ENCODE peak calls at places on chromosome 6, in six cellular contexts. C, B, G, Q, T and K are unnamed samples.

GRCh38 chr6:11845664-11846577 is 67.3 kb upstream of the ADTRP start:
- DNase-seq in C (no peak), B (no peak), G (no peak), Q (no peak), T (no peak), K (no peak)

GRCh38 chr6:140897349-140897748 is 1235.4 kb upstream of the GJE1 start:
- DNase-seq in C (peak; percentile 40), B (no peak), G (no peak), Q (no peak), T (no peak), K (no peak)

GRCh38 chr6:143598466-143599080 is 79.2 kb upstream of the PHACTR2 start:
- DNase-seq in C (no peak), B (no peak), G (no peak), Q (no peak), T (no peak), K (no peak)

GRCh38 chr6:149566372-149567193 is at the start of gene GINM1:
- DNase-seq in C (peak; percentile 31), B (peak; percentile 51), G (peak; percentile 42), Q (no peak), T (peak; percentile 65), K (no peak)

GRCh38 chr6:52503853-52504777 is 72.7 kb downstream of the TRAM2 start:
- DNase-seq in C (peak; percentile 75), B (peak; percentile 91), G (peak; percentile 71), Q (peak; percentile 93), T (peak; percentile 100), K (peak; percentile 74)

GRCh38 chr6:52077180-52077884 is 10.1 kb downstream of the PKHD1 start:
- DNase-seq in C (no peak), B (no peak), G (no peak), Q (peak; percentile 86), T (no peak), K (peak; percentile 97)

GRCh38 chr6:108453601-108454157 is 107.0 kb upstream of the FOXO3 start:
- DNase-seq in C (peak; percentile 82), B (peak; percentile 96), G (peak; percentile 87), Q (no peak), T (no peak), K (no peak)

GRCh38 chr6:137363805-137364138 is 130.4 kb downstream of the OLIG3 start:
- DNase-seq in C (no peak), B (peak; percentile 53), G (no peak), Q (no peak), T (no peak), K (no peak)

GRCh38 chr6:135866445-135867143 is 15.1 kb downstream of the PDE7B start:
- DNase-seq in C (no peak), B (no peak), G (no peak), Q (no peak), T (no peak), K (no peak)

GRCh38 chr6:118507636-118508035 is 40.5 kb upstream of the PLN start:
- DNase-seq in C (no peak), B (no peak), G (no peak), Q (no peak), T (no peak), K (no peak)

GRCh38 chr6:166202321-166202733 is 34.7 kb upstream of the TBXT start:
- DNase-seq in C (no peak), B (no peak), G (no peak), Q (no peak), T (no peak), K (no peak)

GRCh38 chr6:113140721-113141120 is 716.4 kb upstream of the MARCKS start:
- DNase-seq in C (no peak), B (no peak), G (no peak), Q (no peak), T (no peak), K (no peak)

GRCh38 chr6:8627085-8627861 is 191.9 kb upstream of the SLC35B3 start:
- DNase-seq in C (no peak), B (peak; percentile 44), G (peak; percentile 7), Q (peak; percentile 38), T (no peak), K (peak; percentile 35)

GRCh38 chr6:126107475-126108121 is 121.3 kb downstream of the TRMT11 start:
- DNase-seq in C (peak; percentile 74), B (peak; percentile 13), G (peak; percentile 35), Q (no peak), T (no peak), K (no peak)

GRCh38 chr6:26195376-26195923 is 108.2 kb downstream of the HFE start:
- DNase-seq in C (peak; percentile 98), B (peak; percentile 97), G (peak; percentile 95), Q (peak; percentile 88), T (peak; percentile 88), K (no peak)

GRCh38 chr6:7332090-7332745 is 19.2 kb upstream of the SSR1 start:
- DNase-seq in C (no peak), B (no peak), G (no peak), Q (no peak), T (no peak), K (no peak)

GRCh38 chr6:135860361-135860760 is 8.9 kb downstream of the PDE7B start:
- DNase-seq in C (no peak), B (no peak), G (no peak), Q (no peak), T (no peak), K (no peak)

GRCh38 chr6:21666200-21666671 is 72.7 kb downstream of the SOX4 start:
- DNase-seq in C (peak; percentile 4), B (peak; percentile 9), G (peak; percentile 24), Q (no peak), T (no peak), K (no peak)

GRCh38 chr6:21664263-21665081 is 70.9 kb downstream of the SOX4 start:
- DNase-seq in C (peak; percentile 15), B (peak; percentile 43), G (peak; percentile 41), Q (no peak), T (no peak), K (no peak)

GRCh38 chr6:21665436-21666199 is 72.1 kb downstream of the SOX4 start:
- DNase-seq in C (no peak), B (peak; percentile 8), G (no peak), Q (no peak), T (no peak), K (no peak)

GRCh38 chr6:21666788-21667681 is 73.5 kb downstream of the SOX4 start:
- DNase-seq in C (peak; percentile 4), B (peak; percentile 17), G (peak; percentile 16), Q (no peak), T (no peak), K (no peak)

DNA sequence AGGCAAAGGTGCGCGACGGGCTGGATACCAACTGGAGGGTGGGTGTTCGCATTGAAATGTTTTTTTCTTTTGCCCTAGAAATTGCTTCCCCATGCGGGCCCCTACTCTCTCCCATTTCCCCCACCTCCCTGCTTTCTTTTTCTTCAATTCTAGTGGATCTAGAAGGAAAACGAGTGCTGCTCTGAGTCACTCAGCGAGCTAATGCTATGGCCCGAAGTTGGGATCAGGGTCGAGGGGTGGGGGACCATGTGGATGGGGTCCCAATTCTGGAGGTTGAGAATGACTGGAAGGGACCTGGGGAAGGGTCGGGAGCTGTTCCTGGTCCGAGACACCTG is 71.5 kb downstream of the SOX4 start:
- DNase-seq in C (no peak), B (peak; percentile 18), G (peak; percentile 17), Q (no peak), T (no peak), K (no peak)
- H3K4me3 ChIP-seq in C (peak overlapping the region; percentile 61), B (peak overlapping the region; percentile 63), G (peak overlapping the region; percentile 39), Q (peak overlapping the region; percentile 77), T (peak overlapping the region; percentile 28), K (peak overlapping the region; percentile 62)

DNA sequence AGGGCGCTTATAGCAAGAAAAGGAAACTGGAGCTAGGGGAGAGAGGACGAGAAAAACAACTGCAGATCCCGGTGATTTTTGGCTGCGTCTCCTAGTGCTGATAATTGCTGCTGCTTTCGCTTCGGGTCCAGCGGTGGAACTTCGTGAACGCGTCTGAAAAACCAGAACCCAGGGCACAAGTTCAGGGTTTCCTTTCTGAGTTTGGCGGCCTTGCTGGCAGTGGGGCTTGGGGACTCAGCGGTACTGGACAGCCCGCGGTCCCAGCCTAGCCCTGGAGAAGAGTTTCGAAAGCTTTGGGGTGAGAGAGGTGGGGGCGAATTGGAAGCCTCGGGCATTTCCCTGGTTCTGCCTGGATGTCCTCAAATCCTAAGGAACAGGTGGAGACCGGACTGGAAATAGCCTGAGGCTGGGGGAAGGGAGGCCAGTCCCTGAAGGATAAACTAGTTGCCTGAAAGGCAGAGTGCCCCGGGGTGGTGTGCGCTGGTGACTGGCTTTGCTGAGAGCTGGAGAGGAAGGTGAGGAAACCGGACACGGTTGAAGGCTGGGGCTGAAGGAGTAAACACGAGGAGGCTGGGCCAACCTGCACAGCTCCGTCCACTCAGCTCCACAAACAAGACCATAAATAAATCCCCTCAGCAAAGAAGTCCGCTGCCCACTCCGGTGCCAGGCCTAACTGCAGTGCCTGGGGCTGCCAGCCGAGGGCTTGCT is 857 bp downstream of the GMPR start:
- DNase-seq in C (peak; percentile 56), B (no peak), G (peak; percentile 47), Q (peak; percentile 28), T (no peak), K (peak; percentile 52)
- TF ChIP-seq CTCF in C (peak; percentile 42), B (peak; percentile 11), G (peak; percentile 22), Q (peak; percentile 61), T (peak; percentile 44), K (peak; percentile 56)

GRCh38 chr6:28751963-28752350 is 171.8 kb downstream of the TRIM27 start:
- DNase-seq in C (no peak), B (no peak), G (no peak), Q (no peak), T (no peak), K (no peak)

GRCh38 chr6:28758818-28759235 is 165.0 kb downstream of the TRIM27 start:
- DNase-seq in C (no peak), B (no peak), G (no peak), Q (no peak), T (no peak), K (no peak)

GRCh38 chr6:28758046-28758817 is 165.6 kb downstream of the TRIM27 start:
- DNase-seq in C (peak; percentile 63), B (peak; percentile 76), G (peak; percentile 15), Q (no peak), T (no peak), K (no peak)

GRCh38 chr6:28756555-28756918 is 167.2 kb downstream of the TRIM27 start:
- DNase-seq in C (no peak), B (no peak), G (no peak), Q (no peak), T (no peak), K (no peak)

GRCh38 chr6:28757429-28758045 is 166.2 kb downstream of the TRIM27 start:
- DNase-seq in C (no peak), B (no peak), G (no peak), Q (no peak), T (no peak), K (no peak)
- H3K4me3 ChIP-seq in C (peak overlapping the region; percentile 28), B (no peak overlapping the region), G (no peak overlapping the region), Q (no peak overlapping the region), T (no peak overlapping the region), K (peak overlapping the region; percentile 47)

DNA sequence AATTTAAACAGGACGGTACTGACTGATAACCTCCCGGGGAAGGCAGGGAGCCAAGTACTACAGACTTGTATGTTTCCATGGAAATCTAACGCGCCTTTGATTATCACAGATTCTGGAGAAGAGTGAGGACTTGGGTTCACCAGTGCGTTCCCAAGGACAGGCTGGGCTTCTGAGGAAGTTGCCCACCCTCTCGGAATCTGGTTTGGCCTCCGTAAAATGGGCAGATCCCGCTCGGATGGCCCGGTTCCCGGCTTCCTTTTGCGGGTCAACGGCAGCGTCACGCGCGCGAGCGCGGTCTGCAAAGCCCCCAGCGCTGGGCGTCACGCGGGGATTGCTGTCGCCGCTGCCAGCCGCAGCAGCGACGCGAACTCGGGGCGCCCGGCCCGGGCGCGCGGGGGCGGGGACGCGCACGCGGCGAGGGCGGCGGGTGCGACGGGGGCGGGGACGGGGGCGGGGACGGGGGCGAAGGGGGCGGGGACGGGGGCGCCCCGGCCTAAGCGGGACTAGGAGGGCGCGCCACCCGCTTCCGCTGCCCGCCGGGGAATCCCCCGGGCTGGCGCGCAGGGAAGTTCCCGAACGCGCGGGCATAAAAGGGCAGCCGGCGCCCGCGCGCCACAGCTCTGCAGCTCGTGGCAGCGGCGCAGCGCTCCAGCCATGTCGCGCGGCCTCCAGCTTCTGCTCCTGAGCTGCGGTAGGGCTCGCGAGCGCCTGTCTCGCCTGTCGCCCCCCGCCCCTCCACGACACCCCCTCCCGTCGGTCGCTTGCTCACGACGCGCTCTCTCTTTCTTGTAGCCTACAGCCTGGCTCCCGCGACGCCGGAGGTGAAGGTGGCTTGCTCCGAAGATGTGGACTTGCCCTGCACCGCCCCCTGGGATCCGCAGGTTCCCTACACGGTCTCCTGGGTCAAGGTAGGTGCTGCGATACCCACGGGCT is at the start of gene CD83:
- DNase-seq in C (peak; percentile 22), B (peak; percentile 40), G (peak; percentile 48), Q (no peak), T (no peak), K (no peak)
- TF ChIP-seq CTCF in C (no peak), B (no peak), G (peak; percentile 19), Q (peak; percentile 35), T (peak; percentile 35), K (peak; percentile 22)